ENCODE peak calls at places on chromosome 3, in eight cellular contexts. Q is Peyer's patch, Z is brain microvascular endothelial cell, J is fibroblast of the aortic adventitia, D is lower lobe of right lung, I is coronary artery, M is cardiac muscle cell, W is endothelial cell of umbilical vein. T is an unnamed sample.

GRCh38 chr3:138332472-138333073 is 2.9 kb upstream of the NME9 start:
- DNase-seq in Q (no peak), Z (peak; percentile 17), J (peak; percentile 69), D (no peak), I (no peak), M (peak; percentile 28), W (peak; percentile 29), T (peak; percentile 14)

GRCh38 chr3:108489776-108490175 is 20.6 kb downstream of the MYH15 start:
- DNase-seq in Q (no peak), Z (peak; percentile 51), J (peak; percentile 72), D (no peak), I (no peak), M (peak; percentile 57), W (peak; percentile 75), T (no peak)

GRCh38 chr3:16338999-16339398 is 74.0 kb downstream of the OXNAD1 start:
- DNase-seq in Q (no peak), Z (peak; percentile 93), J (peak; percentile 97), D (no peak), I (no peak), M (no peak), W (peak; percentile 31), T (peak; percentile 97)

GRCh38 chr3:188786424-188786823 is 385.3 kb upstream of the TPRG1 start:
- DNase-seq in Q (no peak), Z (no peak), J (no peak), D (no peak), I (no peak), M (no peak), W (no peak), T (no peak)

GRCh38 chr3:45226206-45226915 is at the start of gene TMEM158:
- DNase-seq in Q (peak; percentile 89), Z (peak; percentile 44), J (peak; percentile 57), D (peak; percentile 87), I (no peak), M (peak; percentile 82), W (peak; percentile 40), T (peak; percentile 95)

GRCh38 chr3:85360742-85361387 is 402.1 kb downstream of the CADM2 start:
- DNase-seq in Q (no peak), Z (peak; percentile 53), J (no peak), D (no peak), I (no peak), M (peak; percentile 69), W (peak; percentile 1), T (peak; percentile 1)

GRCh38 chr3:27392950-27393679 is 23.9 kb upstream of the NEK10 start:
- DNase-seq in Q (no peak), Z (no peak), J (no peak), D (no peak), I (no peak), M (no peak), W (no peak), T (no peak)

GRCh38 chr3:38454884-38455638 is 1.4 kb downstream of the ACVR2B start:
- DNase-seq in Q (peak; percentile 88), Z (no peak), J (no peak), D (peak; percentile 75), I (peak; percentile 82), M (peak; percentile 89), W (peak; percentile 50), T (peak; percentile 28)

DNA sequence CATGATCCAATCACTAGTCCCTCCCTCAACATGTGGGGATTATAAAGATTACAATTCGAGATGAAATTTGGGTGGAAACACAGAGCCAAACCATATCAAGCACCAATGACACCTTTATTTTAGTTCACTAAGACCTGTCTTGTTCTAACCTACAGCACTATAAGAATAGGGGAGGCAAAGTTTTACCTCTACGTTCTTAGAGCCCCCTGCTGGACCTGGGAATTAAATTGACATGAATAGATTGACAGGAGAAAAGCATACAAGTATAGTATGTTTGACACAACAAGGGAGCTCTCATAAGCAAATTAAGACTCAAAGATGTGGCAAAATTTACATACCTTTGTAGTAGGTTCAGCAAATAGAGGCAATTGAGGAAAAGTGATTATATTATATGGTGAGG is 974.4 kb upstream of the ALCAM start:
- DNase-seq in Q (no peak), Z (no peak), J (no peak), D (no peak), I (no peak), M (no peak), W (no peak), T (no peak)
- TF ChIP-seq CTCF in Q (no peak), Z (peak; percentile 13), J (no peak), D (no peak), I (no peak), M (no peak), W (no peak), T (no peak)

GRCh38 chr3:115423170-115423569 is 200.1 kb upstream of the GAP43 start:
- DNase-seq in Q (no peak), Z (no peak), J (peak; percentile 27), D (no peak), I (no peak), M (no peak), W (no peak), T (peak; percentile 22)

GRCh38 chr3:115420086-115420485 is 203.2 kb upstream of the GAP43 start:
- DNase-seq in Q (no peak), Z (no peak), J (no peak), D (no peak), I (no peak), M (no peak), W (no peak), T (no peak)

GRCh38 chr3:115415246-115415645 is 208.1 kb upstream of the GAP43 start:
- DNase-seq in Q (no peak), Z (no peak), J (no peak), D (no peak), I (no peak), M (no peak), W (no peak), T (no peak)

GRCh38 chr3:115418583-115418982 is 204.7 kb upstream of the GAP43 start:
- DNase-seq in Q (no peak), Z (no peak), J (no peak), D (no peak), I (no peak), M (no peak), W (no peak), T (no peak)
- H3K4me3 ChIP-seq in Q (no peak overlapping the region), Z (no peak overlapping the region), J (no peak overlapping the region), D (no peak overlapping the region), I (no peak overlapping the region), M (no peak overlapping the region), W (no peak overlapping the region), T (no peak overlapping the region)

DNA sequence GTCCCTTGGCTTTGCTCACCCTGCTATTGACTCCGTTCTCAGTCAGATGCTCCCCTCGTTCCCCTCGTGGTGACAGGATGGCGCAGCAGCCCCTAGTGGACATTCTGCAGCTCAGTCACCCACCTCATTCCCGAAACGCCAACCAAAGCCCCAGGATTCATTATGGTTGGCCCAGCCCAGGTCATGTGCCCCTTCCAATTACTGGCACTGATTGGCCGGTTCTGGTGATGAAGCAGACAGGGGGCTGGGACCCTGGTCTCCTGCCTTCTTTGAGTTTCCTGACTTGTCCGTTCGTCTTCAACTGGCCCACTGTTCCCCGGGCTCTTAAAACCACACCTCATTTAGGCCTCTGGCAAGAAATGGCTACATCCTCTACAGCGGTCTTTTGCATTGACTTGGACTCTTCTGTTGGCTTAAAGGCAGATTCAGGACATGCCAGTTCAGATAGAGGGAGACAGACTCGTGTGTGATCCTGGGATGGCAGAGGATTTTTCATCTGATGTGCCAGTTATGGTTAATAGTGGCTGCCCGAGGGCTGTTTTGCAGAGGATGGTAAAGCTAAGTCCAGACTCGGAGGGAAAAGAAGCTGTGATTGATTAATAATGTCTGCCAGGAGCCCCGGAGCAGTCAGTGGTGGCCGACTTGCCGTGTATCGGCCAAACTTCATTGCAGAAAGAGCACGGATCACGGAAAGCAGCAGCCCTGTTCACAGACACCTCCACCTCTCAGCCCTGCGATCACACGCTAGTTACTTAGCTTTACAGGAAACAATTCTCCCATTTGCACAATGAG is 37.8 kb downstream of the LSM3 start:
- DNase-seq in Q (no peak), Z (no peak), J (no peak), D (no peak), I (no peak), M (peak; percentile 71), W (peak; percentile 83), T (no peak)
- TF ChIP-seq CTCF in Q (no peak), Z (peak; percentile 83), J (peak; percentile 14), D (peak; percentile 40), I (no peak), M (peak; percentile 68), W (peak; percentile 69), T (no peak)

GRCh38 chr3:31235062-31235704 is 297.5 kb upstream of the STT3B start:
- DNase-seq in Q (no peak), Z (no peak), J (no peak), D (no peak), I (no peak), M (no peak), W (no peak), T (peak; percentile 28)

GRCh38 chr3:31230834-31231233 is 301.9 kb upstream of the STT3B start:
- DNase-seq in Q (no peak), Z (no peak), J (no peak), D (no peak), I (no peak), M (no peak), W (no peak), T (no peak)

GRCh38 chr3:31230425-31230824 is 302.3 kb upstream of the STT3B start:
- DNase-seq in Q (no peak), Z (no peak), J (no peak), D (no peak), I (no peak), M (no peak), W (no peak), T (no peak)

GRCh38 chr3:31232049-31233040 is 300.4 kb upstream of the STT3B start:
- DNase-seq in Q (no peak), Z (no peak), J (no peak), D (no peak), I (no peak), M (no peak), W (peak; percentile 49), T (peak; percentile 10)

DNA sequence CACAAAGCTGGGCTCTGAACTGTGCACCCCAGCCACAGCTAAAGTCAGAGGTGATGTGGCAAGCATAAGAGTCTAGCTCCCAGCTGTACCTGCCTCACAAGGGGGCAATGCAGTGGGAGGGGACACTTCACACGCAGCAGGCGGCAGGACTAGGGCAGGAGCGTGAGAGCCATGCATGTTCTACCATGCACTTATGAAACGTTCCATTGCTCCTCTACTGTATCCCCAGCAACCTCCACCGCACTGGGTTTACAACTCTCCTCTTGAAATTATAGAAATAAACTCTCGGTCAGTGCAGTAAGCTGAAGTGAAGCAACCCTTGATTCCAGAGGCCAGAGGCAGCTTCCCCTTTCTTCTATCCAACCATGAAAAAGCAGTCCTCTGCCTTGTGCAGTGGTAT is 298.6 kb upstream of the STT3B start:
- DNase-seq in Q (no peak), Z (no peak), J (no peak), D (no peak), I (no peak), M (no peak), W (no peak), T (no peak)
- H3K4me3 ChIP-seq in Q (no peak overlapping the region), Z (no peak overlapping the region), J (no peak overlapping the region), D (no peak overlapping the region), I (no peak overlapping the region), M (no peak overlapping the region), W (no peak overlapping the region), T (no peak overlapping the region)

DNA sequence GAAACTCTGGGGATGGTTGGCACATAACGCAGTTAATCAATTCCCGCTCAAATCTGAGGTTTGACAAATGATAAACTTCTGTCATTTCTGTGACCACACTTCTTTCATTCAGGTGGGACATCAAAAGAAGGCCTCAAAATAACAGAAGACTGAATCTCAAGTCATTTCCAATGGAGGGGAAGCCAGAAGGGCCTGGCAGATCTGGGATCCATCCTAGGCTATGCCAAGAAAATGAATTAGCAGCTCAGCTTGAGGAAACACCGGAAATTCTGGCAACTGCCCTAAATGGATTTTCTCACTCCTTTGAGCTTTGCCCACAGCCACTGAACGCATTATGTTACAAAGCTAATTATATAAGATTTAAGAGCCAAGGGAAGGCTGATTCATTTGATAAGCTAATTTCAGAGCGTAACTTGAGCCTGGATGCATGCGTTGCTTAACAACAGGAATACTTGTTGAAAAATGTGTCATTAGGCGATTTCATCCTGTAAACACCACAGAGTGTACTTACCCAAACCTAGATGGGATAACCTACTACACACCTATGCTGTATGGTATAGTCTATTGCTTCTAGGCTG is 47.1 kb downstream of the NR1D2 start:
- DNase-seq in Q (no peak), Z (no peak), J (peak; percentile 38), D (no peak), I (no peak), M (no peak), W (peak; percentile 98), T (peak; percentile 43)
- TF ChIP-seq CTCF in Q (no peak), Z (no peak), J (no peak), D (no peak), I (no peak), M (no peak), W (no peak), T (no peak)

T was measured in foreskin fibroblast.